ENCODE peak calls at places on chromosome 6, in ten cellular contexts. One of them, this sample, is unnamed.

GRCh38 chr6:113671440-113671839 is 185.7 kb upstream of the MARCKS start:
- DNase-seq in CD4-positive, alpha-beta T cell: no peak
- DNase-seq in dorsolateral prefrontal cortex: no peak
- DNase-seq in cardiac fibroblast: no peak
- DNase-seq in GM12865: no peak
- DNase-seq in coronary artery: no peak
- DNase-seq in keratinocyte: no peak
- DNase-seq in CD8-positive, alpha-beta T cell: no peak
- DNase-seq in A549: peak; percentile 11
- DNase-seq in fibroblast of the aortic adventitia: no peak
- DNase-seq in this sample: no peak

GRCh38 chr6:41428995-41429417 is 93.6 kb downstream of the NCR2 start:
- DNase-seq in CD4-positive, alpha-beta T cell: no peak
- DNase-seq in dorsolateral prefrontal cortex: no peak
- DNase-seq in cardiac fibroblast: peak; percentile 26
- DNase-seq in GM12865: no peak
- DNase-seq in coronary artery: no peak
- DNase-seq in keratinocyte: no peak
- DNase-seq in CD8-positive, alpha-beta T cell: no peak
- DNase-seq in A549: no peak
- DNase-seq in fibroblast of the aortic adventitia: peak; percentile 16
- DNase-seq in this sample: no peak

GRCh38 chr6:151731313-151731712 is 76.2 kb upstream of the ESR1 start:
- DNase-seq in CD4-positive, alpha-beta T cell: no peak
- DNase-seq in dorsolateral prefrontal cortex: no peak
- DNase-seq in cardiac fibroblast: no peak
- DNase-seq in GM12865: no peak
- DNase-seq in coronary artery: no peak
- DNase-seq in keratinocyte: no peak
- DNase-seq in CD8-positive, alpha-beta T cell: no peak
- DNase-seq in A549: no peak
- DNase-seq in fibroblast of the aortic adventitia: no peak
- DNase-seq in this sample: no peak

GRCh38 chr6:149031545-149032317 is 284.9 kb downstream of the UST start:
- DNase-seq in CD4-positive, alpha-beta T cell: no peak
- DNase-seq in dorsolateral prefrontal cortex: no peak
- DNase-seq in cardiac fibroblast: peak; percentile 89
- DNase-seq in GM12865: peak; percentile 62
- DNase-seq in coronary artery: no peak
- DNase-seq in keratinocyte: no peak
- DNase-seq in CD8-positive, alpha-beta T cell: no peak
- DNase-seq in A549: peak; percentile 91
- DNase-seq in fibroblast of the aortic adventitia: peak; percentile 86
- DNase-seq in this sample: no peak

GRCh38 chr6:28769626-28770402 is 154.0 kb downstream of the TRIM27 start:
- DNase-seq in CD4-positive, alpha-beta T cell: no peak
- DNase-seq in dorsolateral prefrontal cortex: no peak
- DNase-seq in cardiac fibroblast: peak; percentile 16
- DNase-seq in GM12865: no peak
- DNase-seq in coronary artery: no peak
- DNase-seq in keratinocyte: no peak
- DNase-seq in CD8-positive, alpha-beta T cell: no peak
- DNase-seq in A549: peak; percentile 61
- DNase-seq in fibroblast of the aortic adventitia: peak; percentile 26
- DNase-seq in this sample: peak; percentile 61

GRCh38 chr6:71730284-71730683 is 156.1 kb upstream of the RIMS1 start:
- DNase-seq in CD4-positive, alpha-beta T cell: no peak
- DNase-seq in dorsolateral prefrontal cortex: no peak
- DNase-seq in cardiac fibroblast: no peak
- DNase-seq in GM12865: no peak
- DNase-seq in coronary artery: no peak
- DNase-seq in keratinocyte: no peak
- DNase-seq in CD8-positive, alpha-beta T cell: no peak
- DNase-seq in A549: no peak
- DNase-seq in fibroblast of the aortic adventitia: no peak
- DNase-seq in this sample: no peak

GRCh38 chr6:35602133-35602946 is 86.4 kb downstream of the FKBP5 start:
- DNase-seq in CD4-positive, alpha-beta T cell: no peak
- DNase-seq in dorsolateral prefrontal cortex: no peak
- DNase-seq in cardiac fibroblast: peak; percentile 81
- DNase-seq in GM12865: peak; percentile 54
- DNase-seq in coronary artery: no peak
- DNase-seq in keratinocyte: no peak
- DNase-seq in CD8-positive, alpha-beta T cell: no peak
- DNase-seq in A549: no peak
- DNase-seq in fibroblast of the aortic adventitia: peak; percentile 60
- DNase-seq in this sample: no peak

GRCh38 chr6:163340201-163340887 is 74.2 kb upstream of the QKI start:
- DNase-seq in CD4-positive, alpha-beta T cell: no peak
- DNase-seq in dorsolateral prefrontal cortex: peak; percentile 33
- DNase-seq in cardiac fibroblast: no peak
- DNase-seq in GM12865: no peak
- DNase-seq in coronary artery: no peak
- DNase-seq in keratinocyte: no peak
- DNase-seq in CD8-positive, alpha-beta T cell: no peak
- DNase-seq in A549: no peak
- DNase-seq in fibroblast of the aortic adventitia: no peak
- DNase-seq in this sample: no peak

GRCh38 chr6:84317463-84317862 is 90.0 kb upstream of the CEP162 start:
- DNase-seq in CD4-positive, alpha-beta T cell: no peak
- DNase-seq in dorsolateral prefrontal cortex: no peak
- DNase-seq in cardiac fibroblast: no peak
- DNase-seq in GM12865: no peak
- DNase-seq in coronary artery: no peak
- DNase-seq in keratinocyte: no peak
- DNase-seq in CD8-positive, alpha-beta T cell: no peak
- DNase-seq in A549: no peak
- DNase-seq in fibroblast of the aortic adventitia: no peak
- DNase-seq in this sample: no peak

GRCh38 chr6:10479939-10480700 is 41.0 kb upstream of the GCNT2 start:
- DNase-seq in CD4-positive, alpha-beta T cell: no peak
- DNase-seq in dorsolateral prefrontal cortex: no peak
- DNase-seq in cardiac fibroblast: no peak
- DNase-seq in GM12865: no peak
- DNase-seq in coronary artery: no peak
- DNase-seq in keratinocyte: no peak
- DNase-seq in CD8-positive, alpha-beta T cell: no peak
- DNase-seq in A549: no peak
- DNase-seq in fibroblast of the aortic adventitia: peak; percentile 5
- DNase-seq in this sample: no peak

DNA sequence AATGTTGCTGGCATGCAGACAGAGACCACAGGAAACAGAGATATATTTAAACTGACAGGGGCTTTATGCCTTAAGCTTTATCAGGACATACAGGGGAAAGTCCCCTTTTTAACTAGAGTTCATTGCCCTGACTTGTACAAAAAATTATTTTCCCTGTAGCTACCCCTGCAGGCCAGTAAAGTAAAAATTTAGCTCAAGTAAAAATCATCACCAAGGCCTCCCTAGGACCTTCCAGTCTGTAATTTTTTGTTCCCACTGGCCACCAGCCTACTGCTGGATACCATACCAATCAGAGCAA is 711.9 kb upstream of the NRSN1 start:
- DNase-seq in CD4-positive, alpha-beta T cell: no peak
- DNase-seq in dorsolateral prefrontal cortex: no peak
- DNase-seq in cardiac fibroblast: peak; percentile 63
- DNase-seq in GM12865: peak; percentile 79
- DNase-seq in coronary artery: no peak
- DNase-seq in keratinocyte: no peak
- DNase-seq in CD8-positive, alpha-beta T cell: no peak
- DNase-seq in A549: no peak
- DNase-seq in fibroblast of the aortic adventitia: peak; percentile 67
- DNase-seq in this sample: no peak
- TF ChIP-seq CTCF in CD4-positive, alpha-beta T cell: no peak
- TF ChIP-seq CTCF in dorsolateral prefrontal cortex: peak; percentile 29
- TF ChIP-seq CTCF in cardiac fibroblast: peak; percentile 36
- TF ChIP-seq CTCF in GM12865: peak; percentile 41
- TF ChIP-seq CTCF in coronary artery: no peak
- TF ChIP-seq CTCF in keratinocyte: no peak
- TF ChIP-seq CTCF in CD8-positive, alpha-beta T cell: no peak
- TF ChIP-seq CTCF in A549: no peak
- TF ChIP-seq CTCF in fibroblast of the aortic adventitia: peak; percentile 13
- TF ChIP-seq CTCF in this sample: peak; percentile 18

GRCh38 chr6:1858865-1859264 is 249.2 kb downstream of the FOXC1 start:
- DNase-seq in CD4-positive, alpha-beta T cell: no peak
- DNase-seq in dorsolateral prefrontal cortex: no peak
- DNase-seq in cardiac fibroblast: no peak
- DNase-seq in GM12865: no peak
- DNase-seq in coronary artery: no peak
- DNase-seq in keratinocyte: no peak
- DNase-seq in CD8-positive, alpha-beta T cell: no peak
- DNase-seq in A549: no peak
- DNase-seq in fibroblast of the aortic adventitia: no peak
- DNase-seq in this sample: no peak

GRCh38 chr6:1854296-1854695 is 244.6 kb downstream of the FOXC1 start:
- DNase-seq in CD4-positive, alpha-beta T cell: no peak
- DNase-seq in dorsolateral prefrontal cortex: no peak
- DNase-seq in cardiac fibroblast: no peak
- DNase-seq in GM12865: no peak
- DNase-seq in coronary artery: no peak
- DNase-seq in keratinocyte: no peak
- DNase-seq in CD8-positive, alpha-beta T cell: no peak
- DNase-seq in A549: no peak
- DNase-seq in fibroblast of the aortic adventitia: no peak
- DNase-seq in this sample: no peak

GRCh38 chr6:1858191-1858590 is 248.5 kb downstream of the FOXC1 start:
- DNase-seq in CD4-positive, alpha-beta T cell: no peak
- DNase-seq in dorsolateral prefrontal cortex: no peak
- DNase-seq in cardiac fibroblast: no peak
- DNase-seq in GM12865: no peak
- DNase-seq in coronary artery: no peak
- DNase-seq in keratinocyte: no peak
- DNase-seq in CD8-positive, alpha-beta T cell: no peak
- DNase-seq in A549: no peak
- DNase-seq in fibroblast of the aortic adventitia: peak; percentile 31
- DNase-seq in this sample: no peak

GRCh38 chr6:1855890-1856289 is 246.2 kb downstream of the FOXC1 start:
- DNase-seq in CD4-positive, alpha-beta T cell: no peak
- DNase-seq in dorsolateral prefrontal cortex: no peak
- DNase-seq in cardiac fibroblast: no peak
- DNase-seq in GM12865: no peak
- DNase-seq in coronary artery: no peak
- DNase-seq in keratinocyte: no peak
- DNase-seq in CD8-positive, alpha-beta T cell: no peak
- DNase-seq in A549: no peak
- DNase-seq in fibroblast of the aortic adventitia: no peak
- DNase-seq in this sample: no peak

GRCh38 chr6:1856381-1856780 is 246.7 kb downstream of the FOXC1 start:
- DNase-seq in CD4-positive, alpha-beta T cell: no peak
- DNase-seq in dorsolateral prefrontal cortex: no peak
- DNase-seq in cardiac fibroblast: peak; percentile 50
- DNase-seq in GM12865: peak; percentile 71
- DNase-seq in coronary artery: no peak
- DNase-seq in keratinocyte: no peak
- DNase-seq in CD8-positive, alpha-beta T cell: no peak
- DNase-seq in A549: no peak
- DNase-seq in fibroblast of the aortic adventitia: no peak
- DNase-seq in this sample: no peak
- TF ChIP-seq CTCF in CD4-positive, alpha-beta T cell: no peak
- TF ChIP-seq CTCF in dorsolateral prefrontal cortex: no peak
- TF ChIP-seq CTCF in cardiac fibroblast: no peak
- TF ChIP-seq CTCF in GM12865: peak; percentile 1
- TF ChIP-seq CTCF in coronary artery: no peak
- TF ChIP-seq CTCF in keratinocyte: no peak
- TF ChIP-seq CTCF in CD8-positive, alpha-beta T cell: no peak
- TF ChIP-seq CTCF in A549: no peak
- TF ChIP-seq CTCF in fibroblast of the aortic adventitia: no peak
- TF ChIP-seq CTCF in this sample: no peak

DNA sequence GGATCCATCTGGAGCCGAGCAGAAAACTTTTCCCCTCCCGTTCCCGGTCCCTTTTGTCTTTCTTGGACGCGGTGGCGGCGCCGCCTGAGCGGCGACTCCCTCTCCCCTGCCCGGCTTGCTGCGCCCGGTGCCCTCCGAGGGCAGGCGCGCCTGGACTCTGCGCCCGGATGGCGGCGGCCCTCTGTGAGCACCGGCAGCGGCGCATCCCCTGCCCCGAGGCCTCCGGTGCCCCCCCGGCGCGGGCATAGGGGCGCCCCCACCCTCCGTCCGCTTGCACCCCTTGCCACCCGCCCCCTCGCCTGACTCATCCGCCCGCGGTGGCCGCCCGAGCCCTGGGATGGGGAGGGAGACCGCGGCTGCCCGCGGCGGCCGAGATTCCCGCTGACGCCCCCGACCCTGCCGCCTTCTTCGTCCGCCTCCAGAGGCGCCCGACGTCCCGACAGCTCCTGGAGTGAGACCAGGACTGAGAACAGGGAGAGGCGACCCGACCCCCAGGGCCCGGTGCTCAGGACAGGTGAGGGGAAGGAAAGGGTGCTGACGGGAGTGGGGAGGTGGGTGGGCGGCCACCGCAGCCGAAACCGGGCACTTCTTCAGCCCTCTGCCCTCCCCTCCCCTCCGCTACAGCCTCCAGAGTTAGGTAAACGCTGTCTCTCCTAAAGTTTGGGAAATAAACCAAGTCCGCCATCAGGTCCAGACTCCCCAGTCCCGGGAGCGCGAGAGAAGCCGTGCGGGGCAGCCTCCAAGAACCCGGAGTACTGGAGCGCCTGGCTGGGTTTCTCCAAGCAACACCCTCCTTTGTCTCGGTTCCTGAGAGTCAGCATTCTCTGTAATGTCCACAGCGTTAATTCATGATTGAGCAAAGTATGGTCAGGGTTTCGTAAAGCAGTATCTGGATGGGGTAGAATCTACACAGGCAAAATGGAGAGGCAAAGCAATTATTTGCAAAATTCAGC is at the start of gene TMEM200A:
- DNase-seq in CD4-positive, alpha-beta T cell: peak; percentile 20
- DNase-seq in dorsolateral prefrontal cortex: peak; percentile 47
- DNase-seq in cardiac fibroblast: peak; percentile 60
- DNase-seq in GM12865: no peak
- DNase-seq in coronary artery: peak; percentile 77
- DNase-seq in keratinocyte: no peak
- DNase-seq in CD8-positive, alpha-beta T cell: no peak
- DNase-seq in A549: no peak
- DNase-seq in fibroblast of the aortic adventitia: peak; percentile 75
- DNase-seq in this sample: peak; percentile 65
- TF ChIP-seq CTCF in CD4-positive, alpha-beta T cell: no peak
- TF ChIP-seq CTCF in dorsolateral prefrontal cortex: no peak
- TF ChIP-seq CTCF in cardiac fibroblast: peak; percentile 10
- TF ChIP-seq CTCF in GM12865: no peak
- TF ChIP-seq CTCF in coronary artery: no peak
- TF ChIP-seq CTCF in keratinocyte: peak; percentile 4
- TF ChIP-seq CTCF in CD8-positive, alpha-beta T cell: no peak
- TF ChIP-seq CTCF in A549: no peak
- TF ChIP-seq CTCF in fibroblast of the aortic adventitia: peak; percentile 44
- TF ChIP-seq CTCF in this sample: no peak

DNA sequence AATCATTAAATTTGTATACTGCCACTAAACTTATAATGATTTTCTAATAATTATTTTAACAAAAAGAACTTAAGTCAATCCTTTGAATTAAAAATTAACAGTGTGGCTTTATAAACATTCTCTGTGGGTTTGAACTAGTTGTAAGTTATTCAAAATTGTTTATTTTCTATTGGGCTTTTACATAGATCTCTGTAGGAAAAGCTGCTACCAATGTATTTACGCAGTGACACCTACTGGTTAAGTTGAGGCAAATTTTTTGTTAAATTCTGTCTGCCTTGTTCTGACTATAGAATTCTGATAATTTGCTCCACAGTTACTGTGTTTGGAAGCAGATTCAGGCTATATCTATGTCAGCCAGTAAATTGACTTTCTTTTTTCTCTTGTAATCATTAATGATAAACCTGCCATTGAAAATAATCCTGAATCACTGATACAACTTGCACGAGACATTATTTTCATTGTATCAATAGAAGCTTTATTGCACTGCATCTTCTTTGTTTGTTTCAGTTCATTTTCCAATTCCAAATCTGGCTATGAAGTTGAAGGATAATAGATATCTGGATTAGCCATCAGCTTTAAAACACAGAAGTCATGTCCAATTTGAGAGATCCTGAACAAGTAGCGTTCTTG is 66.0 kb upstream of the UTRN start:
- DNase-seq in CD4-positive, alpha-beta T cell: no peak
- DNase-seq in dorsolateral prefrontal cortex: no peak
- DNase-seq in cardiac fibroblast: peak; percentile 77
- DNase-seq in GM12865: peak; percentile 65
- DNase-seq in coronary artery: no peak
- DNase-seq in keratinocyte: no peak
- DNase-seq in CD8-positive, alpha-beta T cell: no peak
- DNase-seq in A549: peak; percentile 44
- DNase-seq in fibroblast of the aortic adventitia: peak; percentile 79
- DNase-seq in this sample: no peak
- TF ChIP-seq CTCF in CD4-positive, alpha-beta T cell: peak; percentile 71
- TF ChIP-seq CTCF in dorsolateral prefrontal cortex: peak; percentile 67
- TF ChIP-seq CTCF in cardiac fibroblast: peak; percentile 63
- TF ChIP-seq CTCF in GM12865: peak; percentile 54
- TF ChIP-seq CTCF in coronary artery: peak; percentile 28
- TF ChIP-seq CTCF in keratinocyte: no peak
- TF ChIP-seq CTCF in CD8-positive, alpha-beta T cell: peak; percentile 88
- TF ChIP-seq CTCF in A549: peak; percentile 56
- TF ChIP-seq CTCF in fibroblast of the aortic adventitia: peak; percentile 67
- TF ChIP-seq CTCF in this sample: peak; percentile 69

This sample was measured in endothelial cell.